ENCODE peak calls at places on chromosomes 1 and 21, in five cellular contexts. One of them, this sample, is unnamed.

GRCh38 chr1:9890224-9890731 is 19.8 kb downstream of the CTNNBIP1 start:
- DNase-seq in epithelial cell of esophagus: peak; percentile 98
- DNase-seq in NCI-H1930: no peak
- DNase-seq in K562: peak; percentile 30
- DNase-seq in NCI-H345: peak; percentile 77
- DNase-seq in this sample: no peak

GRCh38 chr21:38823737-38824123 is 18.0 kb downstream of the ETS2 start:
- DNase-seq in NCI-H345: no peak
- DNase-seq in NCI-H1930: no peak
- DNase-seq in epithelial cell of esophagus: no peak
- DNase-seq in K562: no peak
- DNase-seq in this sample: no peak

GRCh38 chr1:35369922-35370671 is 101.6 kb downstream of the ZMYM4 start:
- DNase-seq in NCI-H1930: no peak
- DNase-seq in epithelial cell of esophagus: no peak
- DNase-seq in NCI-H345: no peak
- DNase-seq in K562: peak; percentile 38
- DNase-seq in this sample: no peak

GRCh38 chr1:182394055-182394775 is 2.6 kb upstream of the GLUL start:
- DNase-seq in NCI-H1930: no peak
- DNase-seq in epithelial cell of esophagus: no peak
- DNase-seq in NCI-H345: no peak
- DNase-seq in K562: no peak
- DNase-seq in this sample: no peak

GRCh38 chr1:110490791-110491451 is 28.1 kb downstream of the KCNA10 start:
- DNase-seq in K562: no peak
- DNase-seq in NCI-H345: no peak
- DNase-seq in epithelial cell of esophagus: no peak
- DNase-seq in NCI-H1930: no peak
- DNase-seq in this sample: no peak

GRCh38 chr21:44801468-44802395 is at the start of gene UBE2G2:
- DNase-seq in epithelial cell of esophagus: peak; percentile 78
- DNase-seq in K562: peak; percentile 94
- DNase-seq in NCI-H345: peak; percentile 87
- DNase-seq in NCI-H1930: peak; percentile 44
- DNase-seq in this sample: no peak

GRCh38 chr1:202343652-202344349 is 2.1 kb upstream of the UBE2T start:
- DNase-seq in epithelial cell of esophagus: peak; percentile 54
- DNase-seq in NCI-H345: peak; percentile 67
- DNase-seq in NCI-H1930: peak; percentile 41
- DNase-seq in K562: peak; percentile 69
- DNase-seq in this sample: peak; percentile 95

GRCh38 chr1:20376880-20377494 is 86.3 kb downstream of the VWA5B1 start:
- DNase-seq in NCI-H345: peak; percentile 36
- DNase-seq in NCI-H1930: peak; percentile 11
- DNase-seq in epithelial cell of esophagus: peak; percentile 42
- DNase-seq in K562: peak; percentile 57
- DNase-seq in this sample: no peak

GRCh38 chr21:14987370-14988170 is 77.2 kb downstream of the NRIP1 start:
- DNase-seq in NCI-H1930: no peak
- DNase-seq in epithelial cell of esophagus: no peak
- DNase-seq in K562: no peak
- DNase-seq in NCI-H345: no peak
- DNase-seq in this sample: no peak

GRCh38 chr1:234871710-234872262 is 256.9 kb downstream of the TOMM20 start:
- DNase-seq in K562: no peak
- DNase-seq in NCI-H345: no peak
- DNase-seq in epithelial cell of esophagus: peak; percentile 35
- DNase-seq in NCI-H1930: no peak
- DNase-seq in this sample: no peak

GRCh38 chr1:2815551-2815950 is 14.1 kb upstream of the TTC34 start:
- DNase-seq in epithelial cell of esophagus: no peak
- DNase-seq in NCI-H345: no peak
- DNase-seq in K562: no peak
- DNase-seq in NCI-H1930: no peak
- DNase-seq in this sample: no peak

GRCh38 chr1:173002891-173003582 is 47.7 kb downstream of the TNFSF18 start:
- DNase-seq in K562: no peak
- DNase-seq in NCI-H1930: no peak
- DNase-seq in epithelial cell of esophagus: peak; percentile 94
- DNase-seq in NCI-H345: no peak
- DNase-seq in this sample: no peak

GRCh38 chr1:235533476-235534168 is 29.4 kb upstream of the B3GALNT2 start:
- DNase-seq in NCI-H345: no peak
- DNase-seq in NCI-H1930: no peak
- DNase-seq in K562: no peak
- DNase-seq in epithelial cell of esophagus: no peak
- DNase-seq in this sample: no peak

GRCh38 chr1:177464682-177465081 is 293.9 kb downstream of the BRINP2 start:
- DNase-seq in NCI-H1930: no peak
- DNase-seq in K562: no peak
- DNase-seq in epithelial cell of esophagus: no peak
- DNase-seq in NCI-H345: no peak
- DNase-seq in this sample: no peak

GRCh38 chr1:116855788-116856187 is 53.9 kb upstream of the PTGFRN start:
- DNase-seq in NCI-H1930: peak; percentile 49
- DNase-seq in K562: no peak
- DNase-seq in epithelial cell of esophagus: no peak
- DNase-seq in NCI-H345: peak; percentile 21
- DNase-seq in this sample: peak; percentile 42

This sample was measured in NCI-H187 treated with DMSO at 0.1 percent for 48 hours.